ENCODE peak calls at places on chromosomes 3 and 15, in ten cellular contexts. One of them, this sample, is unnamed.

GRCh38 chr3:127831723-127832172 is 9.4 kb upstream of the MGLL start:
- DNase-seq in OCI-LY7: peak; percentile 65
- DNase-seq in CD4-positive, alpha-beta T cell: no peak
- DNase-seq in ovary: no peak
- DNase-seq in SJSA1: no peak
- DNase-seq in sigmoid colon: no peak
- DNase-seq in mammary epithelial cell: no peak
- DNase-seq in psoas muscle: peak; percentile 79
- DNase-seq in right lobe of liver: peak; percentile 84
- DNase-seq in CD8-positive, alpha-beta T cell: peak; percentile 25
- DNase-seq in this sample: peak; percentile 87

GRCh38 chr3:186849392-186849975 is 7.0 kb downstream of the ADIPOQ start:
- DNase-seq in OCI-LY7: peak; percentile 85
- DNase-seq in CD4-positive, alpha-beta T cell: no peak
- DNase-seq in ovary: no peak
- DNase-seq in SJSA1: peak; percentile 8
- DNase-seq in sigmoid colon: no peak
- DNase-seq in mammary epithelial cell: peak; percentile 45
- DNase-seq in psoas muscle: no peak
- DNase-seq in right lobe of liver: no peak
- DNase-seq in CD8-positive, alpha-beta T cell: no peak
- DNase-seq in this sample: no peak

GRCh38 chr15:70627734-70628541 is 135.4 kb downstream of the UACA start:
- DNase-seq in OCI-LY7: no peak
- DNase-seq in CD4-positive, alpha-beta T cell: no peak
- DNase-seq in ovary: no peak
- DNase-seq in SJSA1: peak; percentile 61
- DNase-seq in sigmoid colon: no peak
- DNase-seq in mammary epithelial cell: no peak
- DNase-seq in psoas muscle: no peak
- DNase-seq in right lobe of liver: no peak
- DNase-seq in CD8-positive, alpha-beta T cell: no peak
- DNase-seq in this sample: no peak

GRCh38 chr3:186380622-186381380 is 18.8 kb upstream of the DGKG start:
- DNase-seq in OCI-LY7: no peak
- DNase-seq in CD4-positive, alpha-beta T cell: no peak
- DNase-seq in ovary: no peak
- DNase-seq in SJSA1: no peak
- DNase-seq in sigmoid colon: no peak
- DNase-seq in mammary epithelial cell: peak; percentile 53
- DNase-seq in psoas muscle: no peak
- DNase-seq in right lobe of liver: no peak
- DNase-seq in CD8-positive, alpha-beta T cell: no peak
- DNase-seq in this sample: no peak

GRCh38 chr3:66236281-66236680 is 15.5 kb downstream of the SLC25A26 start:
- DNase-seq in OCI-LY7: peak; percentile 16
- DNase-seq in CD4-positive, alpha-beta T cell: no peak
- DNase-seq in ovary: no peak
- DNase-seq in SJSA1: no peak
- DNase-seq in sigmoid colon: no peak
- DNase-seq in mammary epithelial cell: no peak
- DNase-seq in psoas muscle: no peak
- DNase-seq in right lobe of liver: no peak
- DNase-seq in CD8-positive, alpha-beta T cell: no peak
- DNase-seq in this sample: no peak

GRCh38 chr15:26772588-26773484 is at the start of gene GABRB3:
- DNase-seq in OCI-LY7: no peak
- DNase-seq in CD4-positive, alpha-beta T cell: no peak
- DNase-seq in ovary: peak; percentile 23
- DNase-seq in SJSA1: no peak
- DNase-seq in sigmoid colon: no peak
- DNase-seq in mammary epithelial cell: no peak
- DNase-seq in psoas muscle: peak; percentile 58
- DNase-seq in right lobe of liver: peak; percentile 57
- DNase-seq in CD8-positive, alpha-beta T cell: no peak
- DNase-seq in this sample: peak; percentile 75

GRCh38 chr15:57401546-57401945 is 25.2 kb downstream of the CGNL1 start:
- DNase-seq in OCI-LY7: no peak
- DNase-seq in CD4-positive, alpha-beta T cell: no peak
- DNase-seq in ovary: no peak
- DNase-seq in SJSA1: no peak
- DNase-seq in sigmoid colon: no peak
- DNase-seq in mammary epithelial cell: no peak
- DNase-seq in psoas muscle: no peak
- DNase-seq in right lobe of liver: no peak
- DNase-seq in CD8-positive, alpha-beta T cell: no peak
- DNase-seq in this sample: no peak

GRCh38 chr3:24299801-24300626 is 194.6 kb downstream of the THRB start:
- DNase-seq in OCI-LY7: no peak
- DNase-seq in CD4-positive, alpha-beta T cell: no peak
- DNase-seq in ovary: no peak
- DNase-seq in SJSA1: peak; percentile 44
- DNase-seq in sigmoid colon: no peak
- DNase-seq in mammary epithelial cell: peak; percentile 88
- DNase-seq in psoas muscle: no peak
- DNase-seq in right lobe of liver: no peak
- DNase-seq in CD8-positive, alpha-beta T cell: no peak
- DNase-seq in this sample: no peak

GRCh38 chr3:52026016-52026415 is 30.3 kb upstream of the RPL29 start:
- DNase-seq in OCI-LY7: no peak
- DNase-seq in CD4-positive, alpha-beta T cell: no peak
- DNase-seq in ovary: no peak
- DNase-seq in SJSA1: no peak
- DNase-seq in sigmoid colon: no peak
- DNase-seq in mammary epithelial cell: no peak
- DNase-seq in psoas muscle: peak; percentile 77
- DNase-seq in right lobe of liver: no peak
- DNase-seq in CD8-positive, alpha-beta T cell: no peak
- DNase-seq in this sample: no peak

GRCh38 chr3:73141531-73141930 is 80.1 kb downstream of the EBLN2 start:
- DNase-seq in OCI-LY7: no peak
- DNase-seq in CD4-positive, alpha-beta T cell: no peak
- DNase-seq in ovary: peak; percentile 62
- DNase-seq in SJSA1: no peak
- DNase-seq in sigmoid colon: no peak
- DNase-seq in mammary epithelial cell: no peak
- DNase-seq in psoas muscle: peak; percentile 88
- DNase-seq in right lobe of liver: no peak
- DNase-seq in CD8-positive, alpha-beta T cell: no peak
- DNase-seq in this sample: no peak

GRCh38 chr15:90952901-90953677 is 1.6 kb upstream of the RCCD1 start:
- DNase-seq in OCI-LY7: no peak
- DNase-seq in CD4-positive, alpha-beta T cell: no peak
- DNase-seq in ovary: no peak
- DNase-seq in SJSA1: no peak
- DNase-seq in sigmoid colon: no peak
- DNase-seq in mammary epithelial cell: no peak
- DNase-seq in psoas muscle: no peak
- DNase-seq in right lobe of liver: no peak
- DNase-seq in CD8-positive, alpha-beta T cell: no peak
- DNase-seq in this sample: no peak

GRCh38 chr3:30085486-30085885 is 520.9 kb upstream of the TGFBR2 start:
- DNase-seq in OCI-LY7: no peak
- DNase-seq in CD4-positive, alpha-beta T cell: no peak
- DNase-seq in ovary: no peak
- DNase-seq in SJSA1: no peak
- DNase-seq in sigmoid colon: no peak
- DNase-seq in mammary epithelial cell: no peak
- DNase-seq in psoas muscle: no peak
- DNase-seq in right lobe of liver: no peak
- DNase-seq in CD8-positive, alpha-beta T cell: no peak
- DNase-seq in this sample: no peak

GRCh38 chr15:25062551-25063430 is 108.0 kb downstream of the SNRPN start:
- DNase-seq in OCI-LY7: no peak
- DNase-seq in CD4-positive, alpha-beta T cell: no peak
- DNase-seq in ovary: no peak
- DNase-seq in SJSA1: no peak
- DNase-seq in sigmoid colon: peak; percentile 10
- DNase-seq in mammary epithelial cell: no peak
- DNase-seq in psoas muscle: no peak
- DNase-seq in right lobe of liver: no peak
- DNase-seq in CD8-positive, alpha-beta T cell: no peak
- DNase-seq in this sample: no peak

GRCh38 chr15:25059698-25060471 is 105.1 kb downstream of the SNRPN start:
- DNase-seq in OCI-LY7: no peak
- DNase-seq in CD4-positive, alpha-beta T cell: no peak
- DNase-seq in ovary: no peak
- DNase-seq in SJSA1: no peak
- DNase-seq in sigmoid colon: no peak
- DNase-seq in mammary epithelial cell: no peak
- DNase-seq in psoas muscle: no peak
- DNase-seq in right lobe of liver: no peak
- DNase-seq in CD8-positive, alpha-beta T cell: no peak
- DNase-seq in this sample: peak; percentile 32

GRCh38 chr15:25060472-25060803 is 105.7 kb downstream of the SNRPN start:
- DNase-seq in OCI-LY7: no peak
- DNase-seq in CD4-positive, alpha-beta T cell: no peak
- DNase-seq in ovary: no peak
- DNase-seq in SJSA1: no peak
- DNase-seq in sigmoid colon: no peak
- DNase-seq in mammary epithelial cell: no peak
- DNase-seq in psoas muscle: no peak
- DNase-seq in right lobe of liver: no peak
- DNase-seq in CD8-positive, alpha-beta T cell: no peak
- DNase-seq in this sample: peak; percentile 42

GRCh38 chr15:25061808-25062550 is 107.2 kb downstream of the SNRPN start:
- DNase-seq in OCI-LY7: no peak
- DNase-seq in CD4-positive, alpha-beta T cell: no peak
- DNase-seq in ovary: no peak
- DNase-seq in SJSA1: no peak
- DNase-seq in sigmoid colon: no peak
- DNase-seq in mammary epithelial cell: no peak
- DNase-seq in psoas muscle: no peak
- DNase-seq in right lobe of liver: no peak
- DNase-seq in CD8-positive, alpha-beta T cell: no peak
- DNase-seq in this sample: peak; percentile 46

GRCh38 chr15:25060996-25061620 is 106.3 kb downstream of the SNRPN start:
- DNase-seq in OCI-LY7: no peak
- DNase-seq in CD4-positive, alpha-beta T cell: no peak
- DNase-seq in ovary: no peak
- DNase-seq in SJSA1: no peak
- DNase-seq in sigmoid colon: no peak
- DNase-seq in mammary epithelial cell: no peak
- DNase-seq in psoas muscle: no peak
- DNase-seq in right lobe of liver: no peak
- DNase-seq in CD8-positive, alpha-beta T cell: no peak
- DNase-seq in this sample: no peak
- H3K9me3 ChIP-seq in OCI-LY7: no peaks in the 10 kb centered on the region
- H3K9me3 ChIP-seq in CD4-positive, alpha-beta T cell: peaks cover 100% of the 10 kb centered on the region
- H3K9me3 ChIP-seq in ovary: peaks cover 66% of the 10 kb centered on the region
- H3K9me3 ChIP-seq in SJSA1: peaks cover 71% of the 10 kb centered on the region
- H3K9me3 ChIP-seq in sigmoid colon: peaks cover 99% of the 10 kb centered on the region
- H3K9me3 ChIP-seq in mammary epithelial cell: peaks cover 98% of the 10 kb centered on the region
- H3K9me3 ChIP-seq in psoas muscle: peaks cover 98% of the 10 kb centered on the region
- H3K9me3 ChIP-seq in right lobe of liver: no peaks in the 10 kb centered on the region
- H3K9me3 ChIP-seq in CD8-positive, alpha-beta T cell: peaks cover 98% of the 10 kb centered on the region
- H3K9me3 ChIP-seq in this sample: peaks cover 100% of the 10 kb centered on the region

DNA sequence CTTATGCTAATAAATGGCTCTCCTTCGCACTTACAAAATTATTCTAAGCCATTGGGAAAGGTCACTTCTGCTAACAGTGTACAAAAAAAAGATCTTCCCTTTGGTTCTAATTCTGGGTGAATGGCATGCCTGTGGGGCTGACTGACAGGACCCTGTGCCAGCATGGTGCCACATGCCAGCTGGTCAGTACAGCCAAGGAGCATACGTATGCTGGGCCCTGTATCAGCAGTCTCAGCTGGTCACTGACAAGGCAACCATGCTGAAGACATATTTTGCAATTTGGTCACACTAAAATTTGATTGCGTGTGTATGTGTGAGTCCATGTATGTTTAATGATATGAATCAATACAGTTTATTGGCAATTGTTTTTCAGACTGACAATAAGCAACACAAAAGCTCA is 246.1 kb downstream of the TBL1XR1 start:
- DNase-seq in OCI-LY7: no peak
- DNase-seq in CD4-positive, alpha-beta T cell: no peak
- DNase-seq in ovary: no peak
- DNase-seq in SJSA1: no peak
- DNase-seq in sigmoid colon: no peak
- DNase-seq in mammary epithelial cell: no peak
- DNase-seq in psoas muscle: peak; percentile 89
- DNase-seq in right lobe of liver: no peak
- DNase-seq in CD8-positive, alpha-beta T cell: no peak
- DNase-seq in this sample: no peak
- H3K9me3 ChIP-seq in OCI-LY7: no peaks in the 10 kb centered on the region
- H3K9me3 ChIP-seq in CD4-positive, alpha-beta T cell: no peaks in the 10 kb centered on the region
- H3K9me3 ChIP-seq in ovary: no peaks in the 10 kb centered on the region
- H3K9me3 ChIP-seq in SJSA1: no peaks in the 10 kb centered on the region
- H3K9me3 ChIP-seq in sigmoid colon: no peaks in the 10 kb centered on the region
- H3K9me3 ChIP-seq in mammary epithelial cell: no peaks in the 10 kb centered on the region
- H3K9me3 ChIP-seq in psoas muscle: no peaks in the 10 kb centered on the region
- H3K9me3 ChIP-seq in right lobe of liver: no peaks in the 10 kb centered on the region
- H3K9me3 ChIP-seq in CD8-positive, alpha-beta T cell: no peaks in the 10 kb centered on the region
- H3K9me3 ChIP-seq in this sample: no peaks in the 10 kb centered on the region

DNA sequence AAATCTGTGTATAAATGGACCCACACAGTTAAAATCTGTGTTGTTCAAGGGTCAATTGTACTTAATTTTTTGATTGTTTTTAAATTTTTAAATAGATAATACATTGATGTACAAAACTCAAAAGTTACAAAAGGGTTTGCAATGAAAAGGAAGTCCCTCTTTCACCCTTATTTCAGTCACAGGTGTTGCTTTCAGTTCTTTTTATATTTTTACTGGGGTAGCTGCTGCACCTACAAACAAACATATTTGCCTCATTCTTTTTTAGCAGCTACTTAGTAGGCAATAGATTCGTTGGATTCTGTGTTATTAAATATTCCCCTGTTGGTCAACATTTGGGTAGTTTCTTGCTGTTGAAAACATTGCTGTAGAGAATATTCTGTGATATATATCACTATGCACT is 44.4 kb downstream of the PIAS1 start:
- DNase-seq in OCI-LY7: peak; percentile 53
- DNase-seq in CD4-positive, alpha-beta T cell: no peak
- DNase-seq in ovary: no peak
- DNase-seq in SJSA1: no peak
- DNase-seq in sigmoid colon: no peak
- DNase-seq in mammary epithelial cell: no peak
- DNase-seq in psoas muscle: no peak
- DNase-seq in right lobe of liver: no peak
- DNase-seq in CD8-positive, alpha-beta T cell: no peak
- DNase-seq in this sample: no peak
- H3K9me3 ChIP-seq in OCI-LY7: peaks cover 68% of the 10 kb centered on the region
- H3K9me3 ChIP-seq in CD4-positive, alpha-beta T cell: peaks cover 14% of the 10 kb centered on the region
- H3K9me3 ChIP-seq in ovary: no peaks in the 10 kb centered on the region
- H3K9me3 ChIP-seq in SJSA1: peaks cover under 1% of the 10 kb centered on the region
- H3K9me3 ChIP-seq in sigmoid colon: peaks cover 7% of the 10 kb centered on the region
- H3K9me3 ChIP-seq in mammary epithelial cell: peaks cover 7% of the 10 kb centered on the region
- H3K9me3 ChIP-seq in psoas muscle: peaks cover 23% of the 10 kb centered on the region
- H3K9me3 ChIP-seq in right lobe of liver: no peaks in the 10 kb centered on the region
- H3K9me3 ChIP-seq in CD8-positive, alpha-beta T cell: peaks cover 4% of the 10 kb centered on the region
- H3K9me3 ChIP-seq in this sample: peaks cover 14% of the 10 kb centered on the region

GRCh38 chr3:75136100-75136897 is 521.8 kb upstream of the CNTN3 start:
- DNase-seq in OCI-LY7: no peak
- DNase-seq in CD4-positive, alpha-beta T cell: no peak
- DNase-seq in ovary: no peak
- DNase-seq in SJSA1: no peak
- DNase-seq in sigmoid colon: no peak
- DNase-seq in mammary epithelial cell: no peak
- DNase-seq in psoas muscle: no peak
- DNase-seq in right lobe of liver: no peak
- DNase-seq in CD8-positive, alpha-beta T cell: no peak
- DNase-seq in this sample: no peak

GRCh38 chr3:75140904-75141615 is 523.1 kb upstream of the FRG2C start:
- DNase-seq in OCI-LY7: no peak
- DNase-seq in CD4-positive, alpha-beta T cell: no peak
- DNase-seq in ovary: no peak
- DNase-seq in SJSA1: no peak
- DNase-seq in sigmoid colon: no peak
- DNase-seq in mammary epithelial cell: peak; percentile 35
- DNase-seq in psoas muscle: no peak
- DNase-seq in right lobe of liver: no peak
- DNase-seq in CD8-positive, alpha-beta T cell: no peak
- DNase-seq in this sample: no peak

GRCh38 chr3:75138345-75138744 is 523.9 kb upstream of the CNTN3 start:
- DNase-seq in OCI-LY7: no peak
- DNase-seq in CD4-positive, alpha-beta T cell: no peak
- DNase-seq in ovary: no peak
- DNase-seq in SJSA1: no peak
- DNase-seq in sigmoid colon: no peak
- DNase-seq in mammary epithelial cell: no peak
- DNase-seq in psoas muscle: no peak
- DNase-seq in right lobe of liver: no peak
- DNase-seq in CD8-positive, alpha-beta T cell: no peak
- DNase-seq in this sample: no peak
- H3K9me3 ChIP-seq in OCI-LY7: no peaks in the 10 kb centered on the region
- H3K9me3 ChIP-seq in CD4-positive, alpha-beta T cell: peaks cover 5% of the 10 kb centered on the region
- H3K9me3 ChIP-seq in ovary: no peaks in the 10 kb centered on the region
- H3K9me3 ChIP-seq in SJSA1: no peaks in the 10 kb centered on the region
- H3K9me3 ChIP-seq in sigmoid colon: no peaks in the 10 kb centered on the region
- H3K9me3 ChIP-seq in mammary epithelial cell: no peaks in the 10 kb centered on the region
- H3K9me3 ChIP-seq in psoas muscle: no peaks in the 10 kb centered on the region
- H3K9me3 ChIP-seq in right lobe of liver: no peaks in the 10 kb centered on the region
- H3K9me3 ChIP-seq in CD8-positive, alpha-beta T cell: no peaks in the 10 kb centered on the region
- H3K9me3 ChIP-seq in this sample: no peaks in the 10 kb centered on the region